ENCODE peak calls at places on chromosomes 1 and 21, in ten cellular contexts. I is HuH-7.5, A is neural progenitor cell, W is HEK293T, V is cardiac fibroblast, P is fibroblast of the conjunctiva, O is head of caudate nucleus, B is activated T-cell treated with anti-CD3 and anti-CD28 coated beads for 1 hour, G is astrocyte of the spinal cord, H is AG04450. Q is an unnamed sample.

GRCh38 chr1:220045356-220046051 is 801 bp downstream of the EPRS1 start:
- DNase-seq in I (peak; percentile 44), A (no peak), W (no peak), V (peak; percentile 30), P (no peak), O (no peak), B (no peak), G (peak; percentile 40), H (no peak), Q (no peak)

GRCh38 chr1:88210088-88210825 is 473.8 kb upstream of the PKN2 start:
- DNase-seq in I (no peak), A (no peak), W (no peak), V (no peak), P (no peak), O (no peak), B (no peak), G (no peak), H (no peak), Q (peak; percentile 19)

GRCh38 chr21:36202721-36203602 is 46.3 kb downstream of the DOP1B start:
- DNase-seq in I (no peak), A (no peak), W (no peak), V (peak; percentile 43), P (no peak), O (no peak), B (no peak), G (no peak), H (no peak), Q (no peak)

GRCh38 chr1:206111528-206111927 is 5.7 kb downstream of the AVPR1B start:
- DNase-seq in I (no peak), A (no peak), W (no peak), V (peak; percentile 13), P (no peak), O (no peak), B (no peak), G (no peak), H (no peak), Q (no peak)

GRCh38 chr1:195754874-195755273 is 853.4 kb downstream of the KCNT2 start:
- DNase-seq in I (no peak), A (no peak), W (no peak), V (no peak), P (no peak), O (no peak), B (no peak), G (peak; percentile 19), H (no peak), Q (no peak)

GRCh38 chr1:27153927-27154358 is 982 bp downstream of the SLC9A1 start:
- DNase-seq in I (no peak), A (no peak), W (no peak), V (no peak), P (no peak), O (no peak), B (no peak), G (no peak), H (no peak), Q (no peak)

GRCh38 chr21:17264182-17264581 is 248.7 kb upstream of the CXADR start:
- DNase-seq in I (no peak), A (no peak), W (no peak), V (no peak), P (no peak), O (no peak), B (no peak), G (no peak), H (no peak), Q (peak; percentile 38)

GRCh38 chr21:14712121-14712520 is 166.0 kb upstream of the SAMSN1 start:
- DNase-seq in I (no peak), A (no peak), W (no peak), V (peak; percentile 84), P (no peak), O (no peak), B (no peak), G (peak; percentile 80), H (no peak), Q (no peak)

GRCh38 chr1:201169971-201170532 is 15.8 kb upstream of the TMEM9 start:
- DNase-seq in I (no peak), A (no peak), W (no peak), V (no peak), P (no peak), O (no peak), B (no peak), G (no peak), H (no peak), Q (no peak)

GRCh38 chr1:70587803-70588465 is 176.9 kb downstream of the CTH start:
- DNase-seq in I (no peak), A (no peak), W (no peak), V (no peak), P (no peak), O (no peak), B (no peak), G (no peak), H (no peak), Q (peak; percentile 14)

GRCh38 chr1:219790834-219791615 is 137.3 kb downstream of the SLC30A10 start:
- DNase-seq in I (no peak), A (no peak), W (no peak), V (no peak), P (peak; percentile 23), O (no peak), B (no peak), G (peak; percentile 82), H (peak; percentile 50), Q (peak; percentile 50)

GRCh38 chr1:42743302-42744029 is 3.4 kb upstream of the CLDN19 start:
- DNase-seq in I (no peak), A (no peak), W (no peak), V (no peak), P (no peak), O (no peak), B (no peak), G (no peak), H (no peak), Q (peak; percentile 52)

GRCh38 chr21:31918250-31918775 is 45.5 kb downstream of the HUNK start:
- DNase-seq in I (no peak), A (no peak), W (no peak), V (no peak), P (no peak), O (no peak), B (no peak), G (no peak), H (no peak), Q (no peak)

GRCh38 chr1:230144765-230145504 is 77.9 kb downstream of the GALNT2 start:
- DNase-seq in I (no peak), A (no peak), W (no peak), V (no peak), P (no peak), O (no peak), B (no peak), G (no peak), H (no peak), Q (no peak)

GRCh38 chr1:47161298-47162040 is 24.2 kb downstream of the CYP4A22 start:
- DNase-seq in I (no peak), A (no peak), W (no peak), V (no peak), P (no peak), O (no peak), B (no peak), G (no peak), H (no peak), Q (peak; percentile 48)

GRCh38 chr1:27179373-27179772 is 24.4 kb upstream of the SLC9A1 start:
- DNase-seq in I (no peak), A (no peak), W (no peak), V (peak; percentile 51), P (no peak), O (no peak), B (no peak), G (no peak), H (no peak), Q (no peak)

GRCh38 chr1:175072131-175072941 is 4.7 kb downstream of the TNN start:
- DNase-seq in I (no peak), A (peak; percentile 9), W (peak; percentile 44), V (peak; percentile 59), P (peak; percentile 53), O (peak; percentile 23), B (no peak), G (peak; percentile 57), H (peak; percentile 23), Q (peak; percentile 90)

GRCh38 chr21:21624674-21625073 is 626.5 kb downstream of the NCAM2 start:
- DNase-seq in I (no peak), A (no peak), W (no peak), V (peak; percentile 54), P (no peak), O (no peak), B (no peak), G (peak; percentile 65), H (peak; percentile 26), Q (no peak)

GRCh38 chr1:7505871-7506676 is 265.0 kb upstream of the VAMP3 start:
- DNase-seq in I (no peak), A (no peak), W (no peak), V (no peak), P (no peak), O (no peak), B (no peak), G (no peak), H (no peak), Q (peak; percentile 79)

GRCh38 chr1:187203257-187203656 is 374.5 kb downstream of the PLA2G4A start:
- DNase-seq in I (no peak), A (no peak), W (no peak), V (peak; percentile 2), P (peak; percentile 26), O (no peak), B (no peak), G (peak; percentile 53), H (no peak), Q (no peak)

GRCh38 chr1:202162418-202163280 is 2.2 kb upstream of the PTPN7 start:
- DNase-seq in I (no peak), A (no peak), W (no peak), V (no peak), P (no peak), O (no peak), B (no peak), G (no peak), H (no peak), Q (peak; percentile 46)

GRCh38 chr1:40708750-40709099 is 17.2 kb downstream of the NFYC start:
- DNase-seq in I (no peak), A (peak; percentile 89), W (peak; percentile 59), V (peak; percentile 96), P (peak; percentile 68), O (no peak), B (no peak), G (peak; percentile 97), H (peak; percentile 70), Q (peak; percentile 91)

GRCh38 chr1:207282049-207282448 is 39.4 kb upstream of the CD55 start:
- DNase-seq in I (no peak), A (no peak), W (no peak), V (peak; percentile 38), P (no peak), O (no peak), B (no peak), G (peak; percentile 75), H (no peak), Q (peak; percentile 10)

GRCh38 chr1:44284184-44284583 is 70.9 kb downstream of the ERI3 start:
- DNase-seq in I (no peak), A (no peak), W (no peak), V (no peak), P (no peak), O (no peak), B (no peak), G (no peak), H (no peak), Q (no peak)

GRCh38 chr1:234999513-234999940 is 129.1 kb downstream of the TOMM20 start:
- DNase-seq in I (no peak), A (no peak), W (no peak), V (no peak), P (no peak), O (no peak), B (no peak), G (no peak), H (no peak), Q (no peak)

GRCh38 chr1:236785477-236785876 is 9.6 kb upstream of the MTR start:
- DNase-seq in I (no peak), A (no peak), W (no peak), V (no peak), P (no peak), O (no peak), B (no peak), G (no peak), H (no peak), Q (no peak)

GRCh38 chr1:186683637-186684410 is 3.6 kb upstream of the PTGS2 start:
- DNase-seq in I (no peak), A (no peak), W (no peak), V (no peak), P (no peak), O (no peak), B (no peak), G (no peak), H (no peak), Q (no peak)

GRCh38 chr1:246687002-246687401 is 37.2 kb upstream of the SCCPDH start:
- DNase-seq in I (no peak), A (peak; percentile 64), W (no peak), V (no peak), P (no peak), O (no peak), B (no peak), G (no peak), H (no peak), Q (no peak)